ENCODE peak calls at places on chromosomes 4 and X, in five cellular contexts. T is effector memory CD8-positive, alpha-beta T cell; S is HEK293T; Y is choroid plexus epithelial cell; N is M059J. Z is an unnamed sample.

GRCh38 chr4:173009129-173009823 is 159.3 kb upstream of the GALNT7 start:
- DNase-seq in S (no peak), T (no peak), N (peak), Y (peak), Z (no peak)

GRCh38 chr4:1194028-1194900 is 21.9 kb upstream of the SPON2 start:
- DNase-seq in N (peak), Y (peak), S (no peak), T (no peak), Z (peak)

GRCh38 chrX:85379174-85379907 is at the start of gene POF1B:
- DNase-seq in T (no peak), N (no peak), Y (no peak), S (no peak), Z (no peak)

GRCh38 chr4:87901426-87901825 is 68.7 kb downstream of the MEPE start:
- DNase-seq in N (no peak), Y (peak), S (no peak), T (no peak), Z (no peak)

GRCh38 chr4:168480991-168481588 is 798 bp upstream of the DDX60L start:
- DNase-seq in S (no peak), Y (peak), T (peak), N (peak), Z (peak)

GRCh38 chr4:187175197-187175596 is 451.5 kb upstream of the FAT1 start:
- DNase-seq in N (no peak), S (no peak), Y (no peak), T (no peak), Z (no peak)

GRCh38 chr4:7983296-7983695 is 43.6 kb upstream of the AFAP1 start:
- DNase-seq in Y (no peak), N (no peak), T (no peak), S (no peak), Z (no peak)

GRCh38 chr4:64774626-64775025 is 365.4 kb upstream of the TECRL start:
- DNase-seq in Y (no peak), S (no peak), T (no peak), N (peak), Z (no peak)

GRCh38 chrX:129843459-129844306 is at the start of gene ZDHHC9:
- DNase-seq in S (peak), N (peak), Y (peak), T (peak), Z (peak)

GRCh38 chr4:152534541-152535231 is 1.2 kb downstream of the FBXW7 start:
- DNase-seq in S (peak), Y (peak), T (peak), N (peak), Z (peak)

Z was measured in astrocyte of the hippocampus.